ENCODE peak calls at places on chromosomes 16 and 17, in ten cellular contexts. R is AG04450; V is neural progenitor cell; A is cardiac muscle cell; E is A673; Z is psoas muscle; G is IMR-90; S is GM23248; T is CD4-positive, alpha-beta memory T cell; P is pancreas. J is an unnamed sample.

GRCh38 chr17:35750526-35751395 is 2.3 kb downstream of the GAS2L2 start:
- DNase-seq in R (no peak), V (no peak), A (no peak), E (no peak), Z (no peak), G (no peak), S (no peak), T (no peak), P (no peak), J (no peak)

GRCh38 chr16:13798211-13798610 is 121.7 kb upstream of the ERCC4 start:
- DNase-seq in R (no peak), V (no peak), A (no peak), E (no peak), Z (no peak), G (no peak), S (no peak), T (no peak), P (no peak), J (no peak)

GRCh38 chr16:78353610-78354009 is 254.2 kb downstream of the WWOX start:
- DNase-seq in R (no peak), V (no peak), A (no peak), E (no peak), Z (no peak), G (no peak), S (no peak), T (no peak), P (no peak), J (no peak)

GRCh38 chr17:13074026-13074425 is 56.2 kb upstream of the ELAC2 start:
- DNase-seq in R (no peak), V (no peak), A (peak; percentile 10), E (peak; percentile 1), Z (no peak), G (peak; percentile 43), S (peak; percentile 93), T (no peak), P (no peak), J (peak; percentile 7)

GRCh38 chr16:20866792-20867191 is 33.4 kb downstream of the DCUN1D3 start:
- DNase-seq in R (no peak), V (no peak), A (no peak), E (no peak), Z (no peak), G (no peak), S (no peak), T (no peak), P (no peak), J (no peak)

GRCh38 chr17:9370464-9370863 is 205.2 kb downstream of the STX8 start:
- DNase-seq in R (no peak), V (no peak), A (peak; percentile 36), E (peak; percentile 25), Z (no peak), G (peak; percentile 62), S (peak; percentile 76), T (no peak), P (no peak), J (no peak)

GRCh38 chr16:57245472-57246113 is 534 bp downstream of the ARL2BP start:
- DNase-seq in R (no peak), V (no peak), A (no peak), E (no peak), Z (no peak), G (no peak), S (peak; percentile 55), T (no peak), P (peak; percentile 63), J (peak; percentile 62)

GRCh38 chr17:16878084-16878483 is 93.8 kb downstream of the TNFRSF13B start:
- DNase-seq in R (no peak), V (no peak), A (no peak), E (no peak), Z (no peak), G (no peak), S (no peak), T (no peak), P (no peak), J (no peak)

GRCh38 chr17:28514571-28515002 is 8.4 kb downstream of the FOXN1 start:
- DNase-seq in R (no peak), V (no peak), A (no peak), E (no peak), Z (no peak), G (no peak), S (no peak), T (no peak), P (no peak), J (no peak)

GRCh38 chr16:12906765-12907516 is 5.5 kb downstream of the SHISA9 start:
- DNase-seq in R (no peak), V (no peak), A (no peak), E (no peak), Z (no peak), G (no peak), S (no peak), T (no peak), P (no peak), J (no peak)

GRCh38 chr17:66420961-66421371 is 118.6 kb downstream of the PRKCA start:
- DNase-seq in R (no peak), V (no peak), A (peak; percentile 92), E (no peak), Z (no peak), G (peak; percentile 77), S (peak; percentile 91), T (no peak), P (no peak), J (no peak)

DNA sequence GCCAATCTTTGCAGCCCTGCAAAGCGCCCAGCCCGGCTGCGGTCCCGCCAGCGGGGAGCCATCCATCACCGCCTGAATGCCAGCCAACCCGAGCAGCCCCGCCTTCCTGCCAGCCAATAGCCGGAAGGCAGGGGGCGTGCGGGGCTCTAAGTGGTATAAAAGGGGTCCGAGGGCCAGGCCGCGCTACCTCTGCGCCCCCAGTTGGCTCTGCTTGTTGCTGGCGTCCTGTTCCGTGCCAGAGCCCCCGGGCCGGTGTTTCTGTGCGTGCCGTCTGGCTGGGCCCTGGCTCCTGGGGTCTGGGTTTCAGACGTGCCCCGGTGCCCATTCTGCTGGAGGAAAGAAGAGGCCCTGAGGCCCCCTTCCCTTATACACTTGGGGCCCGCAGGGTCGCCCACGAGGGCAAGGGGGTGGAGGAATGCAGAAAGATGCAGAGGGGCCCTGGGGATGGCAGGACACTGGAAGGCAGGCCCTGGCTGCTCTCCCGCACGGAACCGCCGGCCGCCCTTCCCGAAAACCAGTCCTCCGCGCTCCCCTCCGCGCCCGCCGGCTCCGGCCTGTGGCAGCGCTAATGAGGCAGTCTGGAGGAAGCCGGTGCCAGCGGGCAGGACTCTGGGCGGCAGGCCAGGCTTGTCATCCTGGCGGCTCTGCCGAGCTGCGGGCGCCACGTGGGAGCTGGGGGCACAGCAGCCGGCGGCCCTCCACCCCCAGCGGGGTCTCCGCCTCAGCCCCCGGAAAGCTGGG is 14.0 kb downstream of the COPZ2 start:
- DNase-seq in R (no peak), V (peak; percentile 93), A (peak; percentile 65), E (peak; percentile 93), Z (peak; percentile 94), G (peak; percentile 32), S (peak; percentile 95), T (peak; percentile 35), P (peak; percentile 88), J (peak; percentile 97)
- H3K27me3 ChIP-seq in R (peaks cover 5% of the 10 kb centered on the region), V (peaks cover 27% of the 10 kb centered on the region), A (peaks cover 16% of the 10 kb centered on the region), E (no peaks in the 10 kb centered on the region), Z (no peaks in the 10 kb centered on the region), G (no peaks in the 10 kb centered on the region), S (no peaks in the 10 kb centered on the region), T (no peaks in the 10 kb centered on the region), P (no peaks in the 10 kb centered on the region), J (no peaks in the 10 kb centered on the region)

GRCh38 chr16:30064746-30065111 is 831 bp upstream of the ALDOA start:
- DNase-seq in R (no peak), V (no peak), A (no peak), E (no peak), Z (no peak), G (no peak), S (no peak), T (no peak), P (no peak), J (no peak)
- H3K4me3 ChIP-seq in R (peak overlapping the region; percentile 74), V (peak overlapping the region; percentile 92), A (peak overlapping the region; percentile 85), E (peak overlapping the region; percentile 85), Z (peak overlapping the region; percentile 91), G (peak overlapping the region; percentile 57), S (peak overlapping the region; percentile 82), T (peak overlapping the region; percentile 77), P (peak overlapping the region; percentile 54), J (peak overlapping the region; percentile 88)

GRCh38 chr16:3321802-3322201 is 16.5 kb downstream of the ZNF75A start:
- DNase-seq in R (no peak), V (no peak), A (no peak), E (no peak), Z (no peak), G (no peak), S (no peak), T (no peak), P (no peak), J (no peak)
- H3K9me3 ChIP-seq in R (peaks cover 36% of the 10 kb centered on the region), V (peaks cover 35% of the 10 kb centered on the region), A (peaks cover 7% of the 10 kb centered on the region), E (peaks cover 57% of the 10 kb centered on the region), Z (peaks cover 86% of the 10 kb centered on the region), G (peaks cover 61% of the 10 kb centered on the region), S (peaks cover 22% of the 10 kb centered on the region), T (peaks cover 50% of the 10 kb centered on the region), P (peaks cover 5% of the 10 kb centered on the region), J (peaks cover 38% of the 10 kb centered on the region)

GRCh38 chr16:58462089-58462488 is 37.9 kb upstream of the NDRG4 start:
- DNase-seq in R (no peak), V (no peak), A (no peak), E (no peak), Z (no peak), G (no peak), S (no peak), T (no peak), P (no peak), J (no peak)

GRCh38 chr16:58461640-58462039 is 38.3 kb upstream of the NDRG4 start:
- DNase-seq in R (no peak), V (no peak), A (no peak), E (no peak), Z (no peak), G (no peak), S (no peak), T (no peak), P (no peak), J (no peak)

GRCh38 chr16:58462499-58462996 is 37.4 kb upstream of the NDRG4 start:
- DNase-seq in R (no peak), V (no peak), A (no peak), E (no peak), Z (no peak), G (no peak), S (no peak), T (no peak), P (no peak), J (no peak)

GRCh38 chr16:58464047-58464915 is 35.7 kb upstream of the NDRG4 start:
- DNase-seq in R (no peak), V (peak; percentile 71), A (no peak), E (peak; percentile 25), Z (no peak), G (no peak), S (peak; percentile 22), T (no peak), P (no peak), J (peak; percentile 43)

DNA sequence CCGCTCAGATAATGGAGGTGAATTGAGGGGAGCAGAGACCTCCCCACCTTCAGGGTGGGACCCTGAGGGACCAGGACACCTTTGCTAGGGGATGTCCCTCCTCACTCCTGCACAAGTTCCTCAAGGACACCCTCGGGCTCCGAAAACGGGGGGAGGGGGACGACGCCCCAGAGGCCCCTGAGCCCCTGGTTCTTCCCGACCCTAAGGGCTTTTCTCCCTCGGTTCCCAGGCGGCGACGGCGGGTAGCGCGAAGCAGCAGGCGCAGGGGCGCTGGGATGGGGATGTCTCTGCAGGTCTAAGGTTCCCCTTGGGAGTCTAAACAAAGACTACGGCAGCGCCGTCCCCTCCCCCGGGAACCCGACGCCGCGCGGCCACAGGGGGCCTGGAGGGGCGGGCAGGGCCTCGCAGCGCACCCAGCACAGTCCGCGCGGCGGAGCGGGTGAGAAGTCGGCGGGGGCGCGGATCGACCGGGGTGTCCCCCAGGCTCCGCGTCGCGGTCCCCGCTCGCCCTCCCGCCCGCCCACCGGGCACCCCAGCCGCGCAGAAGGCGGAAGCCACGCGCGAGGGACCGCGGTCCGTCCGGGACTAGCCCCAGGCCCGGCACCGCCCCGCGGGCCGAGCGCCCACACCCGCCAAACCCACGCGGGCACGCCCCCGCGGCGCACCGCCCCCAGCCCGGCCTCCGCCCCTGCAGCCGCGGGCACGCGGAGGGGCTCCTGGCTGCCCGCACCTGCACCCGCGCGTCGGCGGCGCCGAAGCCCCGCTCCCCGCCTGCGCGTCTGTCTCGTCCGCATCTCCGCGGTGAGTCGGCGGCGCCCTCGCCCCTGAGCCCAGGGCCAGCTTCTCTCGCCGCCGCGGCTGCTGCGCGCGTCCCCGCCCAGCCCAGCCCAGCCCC is 36.7 kb upstream of the NDRG4 start:
- DNase-seq in R (no peak), V (peak; percentile 75), A (no peak), E (peak; percentile 19), Z (no peak), G (no peak), S (peak; percentile 26), T (no peak), P (no peak), J (peak; percentile 49)
- H3K27me3 ChIP-seq in R (peaks cover 43% of the 10 kb centered on the region), V (peaks cover 85% of the 10 kb centered on the region), A (peaks cover 34% of the 10 kb centered on the region), E (peaks cover 45% of the 10 kb centered on the region), Z (peaks cover 16% of the 10 kb centered on the region), G (peaks cover 62% of the 10 kb centered on the region), S (peaks cover 37% of the 10 kb centered on the region), T (peaks cover 16% of the 10 kb centered on the region), P (no peaks in the 10 kb centered on the region), J (peaks cover 39% of the 10 kb centered on the region)

J was measured in MG63.